ENCODE peak calls at places on chromosomes 4 and X, in seven cellular contexts. O, Y, U, K, S, G and Z are unnamed samples.

GRCh38 chrX:108397627-108398392 is 40.4 kb downstream of the COL4A6 start:
- DNase-seq in O (no peak), Y (no peak), U (peak; percentile 83), K (peak; percentile 4), S (peak; percentile 32), G (peak; percentile 24), Z (no peak)

GRCh38 chr4:108426493-108426892 is 193.9 kb upstream of the RPL34 start:
- DNase-seq in O (no peak), Y (no peak), U (peak; percentile 19), K (peak; percentile 34), S (no peak), G (no peak), Z (no peak)

GRCh38 chr4:109296545-109296944 is 5.9 kb downstream of the COL25A1 start:
- DNase-seq in O (no peak), Y (no peak), U (no peak), K (no peak), S (no peak), G (no peak), Z (no peak)

GRCh38 chr4:82577451-82577850 is 15.7 kb upstream of the TMEM150C start:
- DNase-seq in O (no peak), Y (no peak), U (no peak), K (no peak), S (no peak), G (no peak), Z (no peak)

GRCh38 chr4:154741877-154742851 is 1.6 kb upstream of the LRAT start:
- DNase-seq in O (no peak), Y (peak; percentile 38), U (peak; percentile 46), K (no peak), S (no peak), G (no peak), Z (no peak)

GRCh38 chr4:4398430-4398829 is 11.5 kb downstream of the NSG1 start:
- DNase-seq in O (no peak), Y (no peak), U (no peak), K (no peak), S (no peak), G (no peak), Z (no peak)

GRCh38 chrX:48649109-48649508 is 34.5 kb upstream of the WAS start:
- DNase-seq in O (no peak), Y (no peak), U (no peak), K (peak; percentile 7), S (no peak), G (no peak), Z (no peak)

GRCh38 chr4:40214038-40214437 is 17.2 kb downstream of the RHOH start:
- DNase-seq in O (no peak), Y (no peak), U (no peak), K (no peak), S (no peak), G (no peak), Z (no peak)

GRCh38 chr4:98905834-98906233 is 23.1 kb downstream of the EIF4E start:
- DNase-seq in O (no peak), Y (no peak), U (peak; percentile 32), K (peak; percentile 65), S (no peak), G (no peak), Z (no peak)

GRCh38 chr4:58688603-58689002 is 1578.4 kb upstream of the IGFBP7 start:
- DNase-seq in O (no peak), Y (no peak), U (no peak), K (no peak), S (no peak), G (no peak), Z (no peak)

GRCh38 chr4:147312376-147313046 is 168.4 kb upstream of the EDNRA start:
- DNase-seq in O (no peak), Y (no peak), U (peak; percentile 80), K (peak; percentile 81), S (no peak), G (no peak), Z (no peak)

GRCh38 chrX:11427082-11428033 is 134.1 kb downstream of the AMELX start:
- DNase-seq in O (peak; percentile 32), Y (no peak), U (peak; percentile 46), K (no peak), S (no peak), G (peak; percentile 42), Z (no peak)

GRCh38 chr4:4455199-4455865 is 68.4 kb downstream of the NSG1 start:
- DNase-seq in O (no peak), Y (no peak), U (peak; percentile 40), K (no peak), S (no peak), G (no peak), Z (no peak)

GRCh38 chrX:44261286-44261685 is 82.2 kb downstream of the EFHC2 start:
- DNase-seq in O (no peak), Y (no peak), U (no peak), K (no peak), S (no peak), G (no peak), Z (no peak)

GRCh38 chrX:19883878-19884277 is 3.5 kb downstream of the SH3KBP1 start:
- DNase-seq in O (no peak), Y (no peak), U (no peak), K (no peak), S (peak; percentile 11), G (peak; percentile 66), Z (no peak)

GRCh38 chrX:19888419-19888879 is 1.0 kb upstream of the SH3KBP1 start:
- DNase-seq in O (peak; percentile 39), Y (peak; percentile 82), U (peak; percentile 83), K (peak; percentile 77), S (peak; percentile 87), G (no peak), Z (peak; percentile 52)

GRCh38 chrX:19886375-19886774 is 1.0 kb downstream of the SH3KBP1 start:
- DNase-seq in O (no peak), Y (no peak), U (no peak), K (no peak), S (no peak), G (no peak), Z (no peak)

GRCh38 chrX:19886888-19887531 is 390 bp downstream of the SH3KBP1 start:
- DNase-seq in O (peak; percentile 17), Y (no peak), U (peak; percentile 48), K (no peak), S (peak; percentile 9), G (no peak), Z (no peak)

GRCh38 chrX:19885732-19886131 is 1.7 kb downstream of the SH3KBP1 start:
- DNase-seq in O (no peak), Y (no peak), U (no peak), K (no peak), S (no peak), G (no peak), Z (no peak)
- H3K4me3 ChIP-seq in O (peak overlapping the region; percentile 56), Y (peak overlapping the region; percentile 44), U (peak overlapping the region; percentile 55), K (no peak overlapping the region), S (peak overlapping the region; percentile 99), G (peak overlapping the region; percentile 67), Z (no peak overlapping the region)

GRCh38 chr4:10092481-10093272 is 23.9 kb downstream of the WDR1 start:
- DNase-seq in O (no peak), Y (no peak), U (no peak), K (no peak), S (no peak), G (no peak), Z (no peak)
- H3K4me3 ChIP-seq in O (no peak overlapping the region), Y (no peak overlapping the region), U (no peak overlapping the region), K (no peak overlapping the region), S (no peak overlapping the region), G (no peak overlapping the region), Z (no peak overlapping the region)

DNA sequence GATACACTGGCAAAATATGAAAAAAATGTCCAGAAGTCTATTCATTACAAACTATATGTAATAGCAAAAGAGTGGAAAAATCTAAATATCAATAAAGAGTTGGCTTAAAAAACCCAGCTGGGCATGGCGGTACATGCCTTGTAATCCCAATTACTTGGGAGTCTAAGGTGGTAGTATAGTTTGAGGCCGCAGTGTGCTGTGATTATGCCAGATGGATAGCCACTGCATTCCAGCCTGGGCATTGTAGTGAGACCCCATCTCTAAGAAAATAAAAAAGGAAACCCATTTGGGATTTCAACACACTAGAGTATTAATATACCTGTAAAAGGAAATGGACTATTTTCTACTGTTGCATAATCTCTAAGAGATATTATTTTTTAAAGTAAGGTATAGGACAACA is 45.4 kb downstream of the AFF1 start:
- DNase-seq in O (no peak), Y (no peak), U (no peak), K (no peak), S (no peak), G (no peak), Z (no peak)
- H3K4me3 ChIP-seq in O (no peak overlapping the region), Y (no peak overlapping the region), U (no peak overlapping the region), K (no peak overlapping the region), S (no peak overlapping the region), G (no peak overlapping the region), Z (no peak overlapping the region)

DNA sequence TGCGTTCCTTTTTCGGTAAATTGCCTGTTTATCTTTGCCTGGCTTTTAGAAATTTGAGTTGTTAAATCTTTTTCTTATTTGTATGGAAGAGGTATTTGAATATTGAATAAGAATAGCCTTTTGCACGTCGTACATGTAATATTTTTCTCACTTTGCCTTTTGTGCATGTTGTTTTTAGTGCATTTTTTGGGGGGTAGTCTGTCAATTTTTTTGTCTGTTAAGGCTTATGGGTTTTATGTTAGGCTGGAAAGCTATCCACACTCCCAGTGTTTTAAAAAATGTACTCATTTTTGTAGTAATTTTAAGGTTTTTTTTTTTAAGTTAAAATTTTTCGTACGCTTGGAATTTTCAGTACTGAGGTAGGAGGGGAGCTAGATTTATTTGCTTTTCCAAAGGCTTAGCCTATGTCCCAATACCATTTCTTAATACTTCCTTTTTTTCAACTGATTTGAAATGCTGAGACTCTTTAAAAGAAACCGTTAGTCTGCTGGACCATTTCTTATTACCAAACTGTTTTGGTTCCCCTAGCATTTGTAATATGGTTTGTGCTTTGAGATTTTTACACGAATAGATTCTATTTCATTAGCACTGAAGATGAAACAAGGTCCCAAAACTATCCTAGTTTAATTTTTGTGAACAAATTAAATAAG is 1.3 kb downstream of the HERC5 start:
- DNase-seq in O (no peak), Y (no peak), U (peak; percentile 17), K (no peak), S (no peak), G (no peak), Z (no peak)
- H3K4me3 ChIP-seq in O (peak overlapping the region; percentile 87), Y (peak overlapping the region; percentile 36), U (no peak overlapping the region), K (no peak overlapping the region), S (no peak overlapping the region), G (peak overlapping the region; percentile 63), Z (no peak overlapping the region)

GRCh38 chrX:20116575-20117240 is at the start of gene MAP7D2:
- DNase-seq in O (no peak), Y (no peak), U (peak; percentile 25), K (no peak), S (peak; percentile 24), G (no peak), Z (no peak)
- H3K4me3 ChIP-seq in O (peak within 1 kb of the TSS; percentile 30), Y (no peak within 1 kb of the TSS), U (peak within 1 kb of the TSS; percentile 32), K (no peak within 1 kb of the TSS), S (peak within 1 kb of the TSS; percentile 74), G (no peak within 1 kb of the TSS), Z (peak within 1 kb of the TSS; percentile 34)

GRCh38 chr4:79851625-79852304 is 221.3 kb downstream of the ANTXR2 start:
- DNase-seq in O (no peak), Y (no peak), U (no peak), K (peak; percentile 22), S (no peak), G (no peak), Z (no peak)
- H3K4me3 ChIP-seq in O (no peak overlapping the region), Y (no peak overlapping the region), U (no peak overlapping the region), K (no peak overlapping the region), S (no peak overlapping the region), G (no peak overlapping the region), Z (no peak overlapping the region)